ENCODE peak calls at places on chromosomes 7 and 10, in six cellular contexts. One of them, this sample, is unnamed.

GRCh38 chr10:8173243-8173865 is 118.9 kb downstream of the GATA3 start:
- DNase-seq in H1: no peak
- DNase-seq in GM12878: no peak
- DNase-seq in K562: no peak
- DNase-seq in HCT116: no peak
- DNase-seq in HepG2: no peak
- DNase-seq in this sample: no peak

GRCh38 chr10:11697718-11698527 is 44.3 kb upstream of the ECHDC3 start:
- DNase-seq in HepG2: peak; percentile 78
- DNase-seq in K562: no peak
- DNase-seq in GM12878: peak; percentile 76
- DNase-seq in H1: no peak
- DNase-seq in HCT116: no peak
- DNase-seq in this sample: no peak

GRCh38 chr10:14259696-14260595 is 70.8 kb downstream of the FRMD4A start:
- DNase-seq in HCT116: no peak
- DNase-seq in GM12878: no peak
- DNase-seq in HepG2: peak; percentile 64
- DNase-seq in H1: no peak
- DNase-seq in K562: no peak
- DNase-seq in this sample: no peak

GRCh38 chr10:80464557-80465466 is 10.7 kb downstream of the TSPAN14 start:
- DNase-seq in HepG2: peak; percentile 97
- DNase-seq in K562: peak; percentile 54
- DNase-seq in H1: peak; percentile 68
- DNase-seq in GM12878: no peak
- DNase-seq in HCT116: no peak
- DNase-seq in this sample: peak; percentile 82

GRCh38 chr10:88992945-88993537 is 2.4 kb downstream of the FAS start:
- DNase-seq in HCT116: no peak
- DNase-seq in HepG2: no peak
- DNase-seq in GM12878: no peak
- DNase-seq in H1: no peak
- DNase-seq in K562: no peak
- DNase-seq in this sample: no peak

GRCh38 chr7:123191132-123191531 is 8.6 kb downstream of the SLC13A1 start:
- DNase-seq in HCT116: no peak
- DNase-seq in H1: no peak
- DNase-seq in K562: no peak
- DNase-seq in GM12878: no peak
- DNase-seq in HepG2: peak; percentile 68
- DNase-seq in this sample: no peak

GRCh38 chr7:134587736-134588135 is 38.8 kb downstream of the AKR1B15 start:
- DNase-seq in H1: no peak
- DNase-seq in K562: no peak
- DNase-seq in HepG2: no peak
- DNase-seq in HCT116: no peak
- DNase-seq in GM12878: no peak
- DNase-seq in this sample: no peak

GRCh38 chr10:92799591-92799990 is 48.7 kb upstream of the EXOC6 start:
- DNase-seq in HCT116: no peak
- DNase-seq in HepG2: no peak
- DNase-seq in K562: no peak
- DNase-seq in H1: no peak
- DNase-seq in GM12878: no peak
- DNase-seq in this sample: no peak

GRCh38 chr7:139362302-139362701 is 2.6 kb downstream of the LUC7L2 start:
- DNase-seq in H1: no peak
- DNase-seq in HCT116: no peak
- DNase-seq in GM12878: no peak
- DNase-seq in HepG2: no peak
- DNase-seq in K562: no peak
- DNase-seq in this sample: no peak

GRCh38 chr7:14839307-14839706 is 63.2 kb downstream of the DGKB start:
- DNase-seq in GM12878: no peak
- DNase-seq in HepG2: no peak
- DNase-seq in K562: no peak
- DNase-seq in HCT116: no peak
- DNase-seq in H1: no peak
- DNase-seq in this sample: no peak

GRCh38 chr7:18354686-18355085 is 140.9 kb upstream of the HDAC9 start:
- DNase-seq in K562: no peak
- DNase-seq in HCT116: no peak
- DNase-seq in GM12878: no peak
- DNase-seq in HepG2: no peak
- DNase-seq in H1: no peak
- DNase-seq in this sample: no peak

GRCh38 chr10:15715619-15716227 is 4.0 kb downstream of the ITGA8 start:
- DNase-seq in K562: peak; percentile 50
- DNase-seq in HCT116: no peak
- DNase-seq in GM12878: no peak
- DNase-seq in H1: no peak
- DNase-seq in HepG2: no peak
- DNase-seq in this sample: no peak

GRCh38 chr10:16639457-16639856 is 117.8 kb upstream of the C1QL3 start:
- DNase-seq in HCT116: no peak
- DNase-seq in HepG2: no peak
- DNase-seq in K562: no peak
- DNase-seq in H1: no peak
- DNase-seq in GM12878: no peak
- DNase-seq in this sample: no peak

GRCh38 chr7:47520408-47520807 is 61.5 kb downstream of the TNS3 start:
- DNase-seq in HCT116: no peak
- DNase-seq in HepG2: peak; percentile 39
- DNase-seq in H1: no peak
- DNase-seq in GM12878: no peak
- DNase-seq in K562: no peak
- DNase-seq in this sample: no peak

GRCh38 chr10:131018886-131019500 is 292.5 kb downstream of the TCERG1L start:
- DNase-seq in HCT116: no peak
- DNase-seq in H1: no peak
- DNase-seq in GM12878: no peak
- DNase-seq in K562: no peak
- DNase-seq in HepG2: peak; percentile 6
- DNase-seq in this sample: no peak

GRCh38 chr7:87874066-87874465 is 2.1 kb downstream of the SLC25A40 start:
- DNase-seq in H1: no peak
- DNase-seq in HCT116: no peak
- DNase-seq in K562: no peak
- DNase-seq in GM12878: no peak
- DNase-seq in HepG2: no peak
- DNase-seq in this sample: no peak

GRCh38 chr10:7686351-7687171 is 16.6 kb upstream of the ITIH2 start:
- DNase-seq in H1: no peak
- DNase-seq in HepG2: peak; percentile 100
- DNase-seq in GM12878: no peak
- DNase-seq in K562: no peak
- DNase-seq in HCT116: no peak
- DNase-seq in this sample: no peak

GRCh38 chr7:46747869-46748576 is 827.0 kb upstream of the IGFBP3 start:
- DNase-seq in HepG2: no peak
- DNase-seq in HCT116: no peak
- DNase-seq in GM12878: no peak
- DNase-seq in K562: no peak
- DNase-seq in H1: no peak
- DNase-seq in this sample: no peak

GRCh38 chr10:75016290-75016689 is 95.2 kb upstream of the SAMD8 start:
- DNase-seq in K562: no peak
- DNase-seq in HepG2: no peak
- DNase-seq in H1: no peak
- DNase-seq in HCT116: no peak
- DNase-seq in GM12878: no peak
- DNase-seq in this sample: no peak

GRCh38 chr7:153939177-153939576 is 113.0 kb upstream of the DPP6 start:
- DNase-seq in HepG2: no peak
- DNase-seq in H1: no peak
- DNase-seq in K562: no peak
- DNase-seq in HCT116: no peak
- DNase-seq in GM12878: no peak
- DNase-seq in this sample: no peak

GRCh38 chr7:153934048-153934447 is 118.2 kb upstream of the DPP6 start:
- DNase-seq in H1: no peak
- DNase-seq in K562: no peak
- DNase-seq in GM12878: no peak
- DNase-seq in HepG2: no peak
- DNase-seq in HCT116: no peak
- DNase-seq in this sample: no peak

GRCh38 chr7:153930681-153931080 is 121.5 kb upstream of the DPP6 start:
- DNase-seq in GM12878: no peak
- DNase-seq in H1: no peak
- DNase-seq in HCT116: no peak
- DNase-seq in K562: no peak
- DNase-seq in HepG2: no peak
- DNase-seq in this sample: no peak

GRCh38 chr7:153939654-153940053 is 112.5 kb upstream of the DPP6 start:
- DNase-seq in K562: no peak
- DNase-seq in GM12878: no peak
- DNase-seq in HepG2: no peak
- DNase-seq in HCT116: no peak
- DNase-seq in H1: no peak
- DNase-seq in this sample: no peak

DNA sequence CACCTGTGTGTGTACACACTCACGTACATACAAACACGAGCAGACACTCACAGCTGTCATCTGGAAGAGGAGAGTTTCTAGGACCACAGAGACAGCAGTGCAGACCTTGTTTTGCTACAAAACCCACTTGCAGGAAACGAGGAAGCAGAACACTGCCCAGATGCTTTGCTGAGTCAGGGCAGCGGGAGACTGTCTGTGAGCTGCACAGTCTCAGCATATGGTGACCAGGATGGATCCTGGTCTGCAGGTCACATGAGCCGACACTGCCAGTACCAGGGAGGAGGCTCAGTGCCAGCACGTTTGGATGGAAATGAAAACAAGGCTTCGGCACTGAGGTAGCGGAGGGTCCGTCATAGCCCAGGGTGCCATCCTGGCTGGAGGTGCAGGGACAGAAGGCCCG is 117.6 kb upstream of the DPP6 start:
- DNase-seq in K562: no peak
- DNase-seq in HCT116: no peak
- DNase-seq in GM12878: no peak
- DNase-seq in H1: no peak
- DNase-seq in HepG2: no peak
- DNase-seq in this sample: no peak
- H3K9me3 ChIP-seq in K562: no peaks in the 10 kb centered on the region
- H3K9me3 ChIP-seq in HCT116: peaks cover 4% of the 10 kb centered on the region
- H3K9me3 ChIP-seq in GM12878: no peaks in the 10 kb centered on the region
- H3K9me3 ChIP-seq in H1: peaks cover 32% of the 10 kb centered on the region
- H3K9me3 ChIP-seq in HepG2: no peaks in the 10 kb centered on the region
- H3K9me3 ChIP-seq in this sample: no peaks in the 10 kb centered on the region

DNA sequence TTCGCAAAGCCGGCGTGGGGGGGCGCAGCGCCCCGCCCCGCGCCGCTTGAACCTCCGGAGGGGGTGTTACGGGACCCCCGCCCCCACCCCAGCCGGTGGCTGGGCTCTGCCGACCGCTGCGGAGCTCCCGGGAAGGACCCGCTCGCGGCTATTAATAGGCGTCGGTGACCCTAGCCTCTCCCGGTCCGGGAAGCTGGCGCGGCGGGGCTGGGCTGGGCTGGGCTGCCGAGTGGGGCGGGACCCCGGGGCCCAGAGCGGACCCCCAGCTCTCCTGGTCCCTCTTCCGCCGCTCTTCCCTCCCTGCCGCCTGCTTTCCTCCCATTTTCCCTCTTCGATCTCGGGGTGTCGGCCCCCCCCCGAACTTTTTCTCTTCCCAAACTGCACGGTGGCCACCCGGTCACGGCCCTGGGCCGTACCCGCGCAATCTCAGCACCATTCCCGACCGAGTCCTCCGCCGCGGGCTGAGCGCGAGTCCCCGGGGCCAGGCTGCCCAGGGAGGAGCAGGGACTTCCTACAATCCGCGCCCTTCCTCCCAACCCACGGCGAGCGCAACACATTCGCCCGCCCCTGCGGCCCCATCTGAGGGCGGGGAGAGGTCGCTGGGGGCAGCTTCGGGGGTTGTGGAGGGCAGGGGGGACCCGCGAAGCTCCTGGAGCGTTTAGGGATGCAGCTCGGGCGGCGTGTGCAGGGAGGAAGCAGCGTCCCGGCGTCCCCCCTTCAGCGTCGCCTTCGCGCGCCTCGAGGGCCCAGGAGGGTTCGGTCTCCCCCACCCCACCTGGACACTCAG is 3.1 kb upstream of the ELFN1 start:
- DNase-seq in HCT116: no peak
- DNase-seq in K562: no peak
- DNase-seq in HepG2: no peak
- DNase-seq in H1: no peak
- DNase-seq in GM12878: no peak
- DNase-seq in this sample: no peak
- H3K4me3 ChIP-seq in HCT116: no peak overlapping the region
- H3K4me3 ChIP-seq in K562: no peak overlapping the region
- H3K4me3 ChIP-seq in HepG2: peak overlapping the region; percentile 42
- H3K4me3 ChIP-seq in H1: peak overlapping the region; percentile 7
- H3K4me3 ChIP-seq in GM12878: no peak overlapping the region
- H3K4me3 ChIP-seq in this sample: peak overlapping the region; percentile 36

GRCh38 chr7:3455826-3456444 is 154.9 kb downstream of the SDK1 start:
- DNase-seq in GM12878: no peak
- DNase-seq in K562: no peak
- DNase-seq in H1: no peak
- DNase-seq in HCT116: no peak
- DNase-seq in HepG2: no peak
- DNase-seq in this sample: peak; percentile 16
- TF ChIP-seq ZNF274 in GM12878: no peak
- TF ChIP-seq ZNF274 in K562: no peak
- TF ChIP-seq ZNF274 in H1: no peak
- TF ChIP-seq ZNF274 in HCT116: no peak
- TF ChIP-seq ZNF274 in HepG2: no peak
- TF ChIP-seq ZNF274 in this sample: no peak

GRCh38 chr10:119817991-119818888 is 54.4 kb downstream of the MCMBP start:
- DNase-seq in HepG2: no peak
- DNase-seq in H1: peak; percentile 95
- DNase-seq in GM12878: no peak
- DNase-seq in HCT116: no peak
- DNase-seq in K562: no peak
- DNase-seq in this sample: no peak

GRCh38 chr10:119824299-119824698 is 48.3 kb downstream of the MCMBP start:
- DNase-seq in H1: no peak
- DNase-seq in HepG2: no peak
- DNase-seq in GM12878: no peak
- DNase-seq in K562: no peak
- DNase-seq in HCT116: no peak
- DNase-seq in this sample: no peak

GRCh38 chr10:119821172-119821571 is 51.5 kb downstream of the MCMBP start:
- DNase-seq in K562: no peak
- DNase-seq in HepG2: no peak
- DNase-seq in HCT116: no peak
- DNase-seq in H1: no peak
- DNase-seq in GM12878: no peak
- DNase-seq in this sample: no peak

GRCh38 chr10:119815671-119816070 is 57.0 kb downstream of the MCMBP start:
- DNase-seq in HCT116: no peak
- DNase-seq in GM12878: no peak
- DNase-seq in H1: no peak
- DNase-seq in K562: no peak
- DNase-seq in HepG2: no peak
- DNase-seq in this sample: no peak

DNA sequence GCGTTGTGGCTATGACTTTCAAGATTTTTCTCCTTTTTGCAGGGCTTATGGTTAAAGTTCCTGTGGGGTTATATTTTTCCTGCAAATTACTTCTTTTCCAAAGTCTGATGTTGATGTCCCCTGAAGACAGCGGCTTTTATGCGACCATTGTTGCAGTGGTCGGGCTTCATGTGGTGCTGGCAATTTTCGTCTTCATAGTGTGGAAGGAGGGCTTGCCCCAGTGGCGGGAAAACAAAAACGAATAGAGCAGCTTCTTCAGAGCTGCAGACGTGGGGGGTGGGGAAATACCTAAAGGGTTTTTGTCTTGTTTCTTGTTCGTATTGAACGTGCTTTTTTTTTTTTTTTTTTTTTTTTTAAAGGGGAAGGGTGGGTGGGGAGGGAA is 53.8 kb downstream of the MCMBP start:
- DNase-seq in HepG2: no peak
- DNase-seq in HCT116: no peak
- DNase-seq in K562: no peak
- DNase-seq in H1: peak; percentile 10
- DNase-seq in GM12878: no peak
- DNase-seq in this sample: peak; percentile 23
- H3K9me3 ChIP-seq in HepG2: no peaks in the 10 kb centered on the region
- H3K9me3 ChIP-seq in HCT116: no peaks in the 10 kb centered on the region
- H3K9me3 ChIP-seq in K562: no peaks in the 10 kb centered on the region
- H3K9me3 ChIP-seq in H1: no peaks in the 10 kb centered on the region
- H3K9me3 ChIP-seq in GM12878: no peaks in the 10 kb centered on the region
- H3K9me3 ChIP-seq in this sample: peaks cover 5% of the 10 kb centered on the region

This sample was measured in NT2/D1.